ENCODE peak calls at places on chromosomes 5 and 9, in five cellular contexts. B is glutamatergic neuron, N is breast epithelium, C is endothelial cell, V is PC-3. O is an unnamed sample.

GRCh38 chr5:68242743-68243142 is 27.2 kb downstream of the PIK3R1 start:
- DNase-seq in C (no peak), V (no peak), B (no peak), N (no peak), O (no peak)

GRCh38 chr5:72408602-72409001 is 88.4 kb downstream of the PTCD2 start:
- DNase-seq in V (no peak), C (no peak), N (no peak), B (no peak), O (no peak)

GRCh38 chr5:96780626-96781025 is 27.1 kb downstream of the ERAP1 start:
- DNase-seq in N (no peak), C (no peak), B (no peak), V (no peak), O (no peak)

GRCh38 chr9:136533775-136534157 is 12.1 kb downstream of the NOTCH1 start:
- DNase-seq in V (no peak), B (no peak), C (no peak), N (no peak), O (no peak)

GRCh38 chr5:158058208-158058607 is 199.3 kb upstream of the CLINT1 start:
- DNase-seq in V (peak), C (no peak), N (no peak), B (no peak), O (no peak)

GRCh38 chr5:580436-580835 is 31.7 kb upstream of the CEP72 start:
- DNase-seq in V (no peak), N (no peak), B (no peak), C (no peak), O (no peak)

GRCh38 chr5:136276087-136276486 is 83.1 kb upstream of the SMIM32 start:
- DNase-seq in V (no peak), C (no peak), N (no peak), B (no peak), O (no peak)

GRCh38 chr9:132006657-132007370 is 72.9 kb downstream of the MED27 start:
- DNase-seq in N (no peak), V (no peak), C (no peak), B (no peak), O (no peak)

GRCh38 chr5:99275128-99275527 is 346.3 kb upstream of the CHD1 start:
- DNase-seq in C (no peak), B (no peak), N (no peak), V (no peak), O (no peak)

GRCh38 chr5:74657165-74657564 is 16.6 kb upstream of the ENC1 start:
- DNase-seq in C (no peak), N (no peak), B (no peak), V (no peak), O (no peak)

GRCh38 chr5:158877706-158878105 is 222.0 kb downstream of the EBF1 start:
- DNase-seq in C (no peak), B (no peak), V (no peak), N (no peak), O (no peak)

GRCh38 chr9:111272571-111272970 is 57.5 kb downstream of the OR2K2 start:
- DNase-seq in V (no peak), N (no peak), C (no peak), B (no peak), O (no peak)

GRCh38 chr9:129081388-129081889 is 528 bp downstream of the DOLPP1 start:
- DNase-seq in V (no peak), C (no peak), B (peak), N (no peak), O (no peak)

GRCh38 chr5:41921874-41922273 is 3.2 kb upstream of the FBXO4 start:
- DNase-seq in B (no peak), N (no peak), V (peak), C (no peak), O (no peak)

GRCh38 chr5:171651102-171651501 is 134.5 kb upstream of the SMIM23 start:
- DNase-seq in N (no peak), B (no peak), V (no peak), C (no peak), O (no peak)

GRCh38 chr5:109865636-109866035 is 175.9 kb downstream of the MAN2A1 start:
- DNase-seq in N (no peak), V (peak), B (no peak), C (no peak), O (no peak)

GRCh38 chr9:118640836-118641557 is 728.2 kb downstream of the BRINP1 start:
- DNase-seq in V (no peak), B (no peak), C (no peak), N (no peak), O (no peak)

GRCh38 chr9:2802494-2802921 is 41.4 kb downstream of the PUM3 start:
- DNase-seq in C (no peak), N (no peak), V (peak), B (no peak), O (no peak)

GRCh38 chr5:36897616-36898015 is 21.0 kb downstream of the NIPBL start:
- DNase-seq in N (no peak), C (no peak), V (no peak), B (no peak), O (no peak)

GRCh38 chr9:128414461-128414860 is 6.2 kb upstream of the CERCAM start:
- DNase-seq in V (peak), N (no peak), C (no peak), B (no peak), O (no peak)

GRCh38 chr5:35129276-35129675 is 81.5 kb upstream of the AGXT2 start:
- DNase-seq in N (no peak), C (no peak), B (no peak), V (peak), O (no peak)

GRCh38 chr9:135901826-135902225 is 5.5 kb downstream of the CAMSAP1 start:
- DNase-seq in C (no peak), B (no peak), N (no peak), V (no peak), O (no peak)

DNA sequence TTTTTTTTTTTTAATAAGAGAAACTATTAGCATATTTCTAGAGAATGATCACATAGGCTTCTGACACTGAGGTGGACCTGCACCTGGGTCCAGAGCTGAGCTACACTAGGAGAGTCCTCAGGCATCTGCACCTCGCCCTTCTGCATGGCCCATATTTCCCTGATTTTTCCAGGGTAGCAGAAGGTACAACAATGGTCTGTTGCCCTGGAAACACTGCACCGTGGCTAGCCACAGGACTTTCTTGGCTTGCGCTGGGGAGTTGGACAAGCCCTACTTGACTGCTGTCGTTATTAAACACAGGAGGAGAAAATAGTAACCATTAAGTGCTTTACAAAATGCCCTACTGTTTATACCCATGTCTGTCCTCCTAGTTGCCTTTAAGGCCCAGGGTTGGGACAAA is 615.7 kb upstream of the MEF2C start:
- DNase-seq in C (no peak), N (no peak), B (no peak), V (no peak), O (no peak)
- TF ChIP-seq CTCF in C (no peak), N (no peak), B (no peak), V (no peak), O (no peak)

GRCh38 chr9:90881648-90882047 is 80.0 kb downstream of the SYK start:
- DNase-seq in B (no peak), V (no peak), C (no peak), N (no peak), O (no peak)
- TF ChIP-seq CTCF in B (no peak), V (no peak), C (no peak), N (no peak), O (no peak)

GRCh38 chr9:5186416-5187169 is 1.2 kb upstream of the INSL6 start:
- DNase-seq in V (peak), C (peak), N (peak), B (no peak), O (peak)
- TF ChIP-seq CTCF in V (peak), C (peak), N (no peak), B (peak), O (peak)

GRCh38 chr9:99169982-99170761 is 51.6 kb downstream of the ALG2 start:
- DNase-seq in V (no peak), C (peak), N (no peak), B (peak), O (peak)
- TF ChIP-seq CTCF in V (no peak), C (peak), N (no peak), B (peak), O (peak)

DNA sequence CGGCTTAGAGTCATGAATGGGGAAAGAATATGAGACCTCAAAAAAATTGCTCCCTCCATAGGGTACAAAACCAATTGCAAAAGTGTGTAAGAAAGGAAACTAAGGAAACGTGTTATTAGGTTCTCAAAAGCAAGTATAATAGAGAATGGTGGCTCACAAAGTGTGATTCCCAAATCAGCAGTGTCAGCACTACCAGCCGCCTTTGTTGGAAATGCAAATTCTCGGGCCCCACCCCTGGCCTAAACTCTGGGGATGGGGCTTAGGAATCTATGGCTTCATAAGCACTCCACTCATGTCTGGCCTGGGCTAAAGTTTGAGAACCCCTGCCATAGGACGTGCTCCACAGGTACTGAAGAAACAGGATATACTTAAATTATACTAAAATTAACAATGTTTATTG is 1.6 kb upstream of the CCDC69 start:
- DNase-seq in V (no peak), N (no peak), C (no peak), B (no peak), O (no peak)
- TF ChIP-seq CTCF in V (no peak), N (no peak), C (no peak), B (no peak), O (no peak)

GRCh38 chr9:77864096-77864889 is 167.3 kb downstream of the GNAQ start:
- DNase-seq in B (no peak), C (no peak), V (no peak), N (no peak), O (no peak)
- TF ChIP-seq CTCF in B (no peak), C (no peak), V (no peak), N (no peak), O (no peak)

GRCh38 chr5:119928974-119929373 is 299.6 kb downstream of the FAM170A start:
- DNase-seq in C (no peak), V (no peak), N (no peak), B (no peak), O (no peak)

GRCh38 chr5:119930490-119930889 is 301.1 kb downstream of the FAM170A start:
- DNase-seq in C (no peak), V (no peak), B (no peak), N (no peak), O (no peak)

DNA sequence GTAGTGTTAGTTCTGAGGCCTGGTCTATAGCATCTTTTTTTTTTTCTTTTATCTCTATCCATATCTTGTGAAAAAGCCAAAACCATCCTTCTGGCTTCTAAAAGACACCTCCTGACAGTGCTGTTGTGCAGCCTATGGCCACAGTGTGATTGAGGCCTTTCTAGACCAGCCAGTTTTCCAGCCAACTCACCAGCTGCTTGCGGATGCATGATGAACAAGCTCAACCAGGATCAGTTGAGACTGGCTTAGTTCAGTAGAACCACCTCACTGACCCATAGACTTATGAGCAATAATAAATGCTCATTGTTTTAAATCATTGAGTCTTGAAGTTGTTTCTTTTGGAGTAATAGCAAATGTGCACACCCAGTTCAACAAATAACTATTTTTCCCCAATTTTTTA is 296.9 kb downstream of the FAM170A start:
- DNase-seq in N (no peak), C (no peak), B (no peak), V (no peak), O (no peak)
- TF ChIP-seq CTCF in N (no peak), C (no peak), B (no peak), V (no peak), O (no peak)

GRCh38 chr9:77964258-77964657 is 67.4 kb downstream of the GNAQ start:
- DNase-seq in C (no peak), V (no peak), N (no peak), B (no peak), O (no peak)
- TF ChIP-seq CTCF in C (no peak), V (no peak), N (no peak), B (no peak), O (no peak)

DNA sequence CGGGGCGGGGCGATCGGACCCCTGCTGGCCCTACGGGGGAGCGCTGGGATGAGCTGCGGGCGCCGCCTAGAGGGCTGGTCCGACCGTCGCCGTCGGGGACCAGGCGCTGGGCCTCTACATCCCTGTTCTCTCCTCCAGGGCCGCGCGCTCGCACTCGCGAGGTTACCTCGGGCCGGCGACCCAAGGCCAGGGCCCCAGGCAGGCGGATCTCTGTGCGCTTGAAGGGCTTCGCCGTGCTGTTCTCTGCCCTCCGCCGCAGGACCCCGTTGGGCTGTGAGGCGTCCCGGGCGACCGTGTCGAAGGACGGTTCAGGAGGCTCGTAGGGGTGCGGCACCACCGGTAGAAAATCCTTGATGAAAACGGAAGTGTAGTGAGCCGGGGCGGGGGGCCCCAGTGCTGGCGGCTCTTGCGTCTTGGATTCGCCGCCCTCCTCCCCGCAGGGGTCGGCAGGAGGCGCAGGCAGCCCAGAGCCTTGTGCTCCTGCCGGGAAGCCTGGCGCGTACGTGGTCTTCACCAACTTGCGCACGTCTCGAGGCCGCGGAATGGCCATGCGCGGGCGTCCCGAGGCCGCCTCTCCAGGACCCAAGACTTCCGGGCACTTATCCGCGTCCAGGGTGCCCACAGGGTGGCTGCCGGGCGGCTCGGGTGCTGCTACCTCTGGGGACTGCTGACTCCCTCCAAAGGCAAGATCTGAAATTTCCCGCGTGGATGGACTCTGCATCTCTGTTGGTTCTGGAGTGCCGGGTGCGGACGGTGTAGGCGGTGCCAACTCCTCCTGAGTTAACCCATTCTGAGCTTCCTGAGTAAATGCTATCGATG is 2.0 kb downstream of the PROB1 start:
- DNase-seq in C (peak), V (peak), B (peak), N (no peak), O (peak)
- TF ChIP-seq CTCF in C (peak), V (peak), B (peak), N (no peak), O (peak)

GRCh38 chr9:92369075-92369474 is 35.3 kb downstream of the OGN start:
- DNase-seq in C (no peak), V (no peak), N (no peak), B (no peak), O (no peak)
- TF ChIP-seq CTCF in C (no peak), V (no peak), N (no peak), B (no peak), O (no peak)

O was measured in nephron progenitor cell.